ENCODE peak calls at places on chromosomes 12 and 14, in eight cellular contexts. S is posterior cingulate gyrus, L is endothelial cell, H is EH, D is NCI-H345, G is OCI-M1, A is Daoy, Z is KG1. C is an unnamed sample.

GRCh38 chr12:121451931-121452330 is 52.0 kb downstream of the RNF34 start:
- DNase-seq in S (no peak), L (no peak), H (peak; percentile 37), D (no peak), G (peak; percentile 35), A (no peak), Z (no peak), C (no peak)

GRCh38 chr12:113889076-113889475 is 77.0 kb downstream of the RBM19 start:
- DNase-seq in S (no peak), L (no peak), H (peak; percentile 76), D (no peak), G (no peak), A (no peak), Z (no peak), C (no peak)

GRCh38 chr14:92610849-92611271 is 97.3 kb downstream of the RIN3 start:
- DNase-seq in S (no peak), L (no peak), H (peak; percentile 40), D (no peak), G (no peak), A (no peak), Z (no peak), C (no peak)

GRCh38 chr12:78062781-78063180 is 232.1 kb downstream of the NAV3 start:
- DNase-seq in S (peak; percentile 42), L (no peak), H (peak; percentile 68), D (no peak), G (peak; percentile 80), A (peak; percentile 13), Z (no peak), C (no peak)

GRCh38 chr12:131177599-131177998 is 223.9 kb downstream of the ADGRD1 start:
- DNase-seq in S (no peak), L (no peak), H (no peak), D (no peak), G (no peak), A (no peak), Z (no peak), C (no peak)

GRCh38 chr12:96386794-96387193 is 13.4 kb downstream of the CDK17 start:
- DNase-seq in S (no peak), L (no peak), H (no peak), D (no peak), G (peak; percentile 23), A (no peak), Z (no peak), C (no peak)

GRCh38 chr14:64692189-64692588 is 12.0 kb upstream of the PLEKHG3 start:
- DNase-seq in S (no peak), L (no peak), H (no peak), D (no peak), G (no peak), A (no peak), Z (no peak), C (no peak)

GRCh38 chr14:25090716-25091454 is 40.9 kb upstream of the STXBP6 start:
- DNase-seq in S (no peak), L (no peak), H (peak; percentile 81), D (no peak), G (no peak), A (peak; percentile 64), Z (no peak), C (peak; percentile 17)

GRCh38 chr12:61993734-61994345 is 266.4 kb upstream of the USP15 start:
- DNase-seq in S (no peak), L (peak; percentile 15), H (peak; percentile 20), D (no peak), G (peak; percentile 77), A (no peak), Z (no peak), C (peak; percentile 47)

GRCh38 chr12:19030603-19031002 is 98.9 kb upstream of the PLEKHA5 start:
- DNase-seq in S (no peak), L (no peak), H (no peak), D (no peak), G (no peak), A (no peak), Z (no peak), C (no peak)

GRCh38 chr14:67515386-67516079 is 17.6 kb upstream of the PLEKHH1 start:
- DNase-seq in S (peak; percentile 53), L (no peak), H (peak; percentile 35), D (peak; percentile 45), G (no peak), A (peak; percentile 53), Z (no peak), C (no peak)

GRCh38 chr12:3480744-3481143 is 10.3 kb upstream of the PRMT8 start:
- DNase-seq in S (no peak), L (no peak), H (no peak), D (no peak), G (no peak), A (no peak), Z (no peak), C (no peak)